ENCODE peak calls at places on chromosomes 4 and X, in four cellular contexts. R, J, I and Q are unnamed samples.

GRCh38 chrX:133542476-133542875 is 127.2 kb upstream of the GPC4 start:
- DNase-seq in R (no peak), J (no peak), I (no peak), Q (no peak)

GRCh38 chr4:101037938-101038413 is 309.4 kb downstream of the PPP3CA start:
- DNase-seq in R (no peak), J (peak; percentile 21), I (no peak), Q (no peak)

GRCh38 chr4:23747131-23747752 is 142.6 kb downstream of the PPARGC1A start:
- DNase-seq in R (no peak), J (peak; percentile 13), I (no peak), Q (no peak)

GRCh38 chr4:117823388-117823787 is 210.9 kb upstream of the NDST3 start:
- DNase-seq in R (no peak), J (no peak), I (no peak), Q (no peak)

GRCh38 chr4:150782311-150782710 is 200.4 kb downstream of the MAB21L2 start:
- DNase-seq in R (peak; percentile 22), J (peak; percentile 52), I (no peak), Q (peak; percentile 7)

GRCh38 chr4:67885727-67886126 is 1.9 kb upstream of the TMPRSS11D start:
- DNase-seq in R (no peak), J (peak; percentile 91), I (no peak), Q (no peak)

GRCh38 chr4:6236816-6237390 is 32.7 kb upstream of the WFS1 start:
- DNase-seq in R (no peak), J (no peak), I (no peak), Q (no peak)

GRCh38 chr4:24473309-24473721 is 111.0 kb downstream of the DHX15 start:
- DNase-seq in R (peak; percentile 12), J (peak; percentile 37), I (peak; percentile 23), Q (peak; percentile 41)

GRCh38 chr4:67565284-67565683 is 6.8 kb downstream of the STAP1 start:
- DNase-seq in R (no peak), J (peak; percentile 12), I (no peak), Q (no peak)

GRCh38 chr4:136917312-136918110 is 614.8 kb downstream of the PCDH18 start:
- DNase-seq in R (no peak), J (no peak), I (no peak), Q (no peak)

GRCh38 chr4:18100657-18101056 is 79.1 kb upstream of the LCORL start:
- DNase-seq in R (no peak), J (no peak), I (no peak), Q (no peak)

GRCh38 chr4:88967883-88968316 is 89.1 kb downstream of the FAM13A start:
- DNase-seq in R (peak; percentile 8), J (no peak), I (no peak), Q (no peak)